ENCODE peak calls at places on chromosomes 13 and 19, in nine cellular contexts. One of them, this sample, is unnamed.

GRCh38 chr13:46926856-46927625 is 30.2 kb upstream of the HTR2A start:
- DNase-seq in keratinocyte: no peak
- DNase-seq in skeletal muscle cell: peak
- DNase-seq in T-helper 2 cell: no peak
- DNase-seq in mucosa of gallbladder: no peak
- DNase-seq in effector memory CD4-positive, alpha-beta T cell: no peak
- DNase-seq in GM12865: no peak
- DNase-seq in NCI-H1092: no peak
- DNase-seq in stimulated activated CD8-positive, alpha-beta memory T cell treated with anti-CD3 and anti-CD28 coated beads, Interleukin-12 subunit alpha, Interleukin-12 subunit beta, amount 100 ng/mL, for 4 hours: no peak
- DNase-seq in this sample: no peak

GRCh38 chr13:33219926-33220325 is 65.6 kb downstream of the STARD13 start:
- DNase-seq in keratinocyte: no peak
- DNase-seq in skeletal muscle cell: no peak
- DNase-seq in T-helper 2 cell: no peak
- DNase-seq in mucosa of gallbladder: no peak
- DNase-seq in effector memory CD4-positive, alpha-beta T cell: no peak
- DNase-seq in GM12865: no peak
- DNase-seq in NCI-H1092: no peak
- DNase-seq in stimulated activated CD8-positive, alpha-beta memory T cell treated with anti-CD3 and anti-CD28 coated beads, Interleukin-12 subunit alpha, Interleukin-12 subunit beta, amount 100 ng/mL, for 4 hours: no peak
- DNase-seq in this sample: no peak

GRCh38 chr19:34120846-34121639 is 51.3 kb upstream of the LSM14A start:
- DNase-seq in keratinocyte: no peak
- DNase-seq in skeletal muscle cell: peak
- DNase-seq in T-helper 2 cell: peak
- DNase-seq in mucosa of gallbladder: no peak
- DNase-seq in effector memory CD4-positive, alpha-beta T cell: peak
- DNase-seq in GM12865: peak
- DNase-seq in NCI-H1092: no peak
- DNase-seq in stimulated activated CD8-positive, alpha-beta memory T cell treated with anti-CD3 and anti-CD28 coated beads, Interleukin-12 subunit alpha, Interleukin-12 subunit beta, amount 100 ng/mL, for 4 hours: no peak
- DNase-seq in this sample: peak

GRCh38 chr13:98207411-98207810 is 30.3 kb upstream of the RNF113B start:
- DNase-seq in keratinocyte: no peak
- DNase-seq in skeletal muscle cell: no peak
- DNase-seq in T-helper 2 cell: no peak
- DNase-seq in mucosa of gallbladder: no peak
- DNase-seq in effector memory CD4-positive, alpha-beta T cell: no peak
- DNase-seq in GM12865: no peak
- DNase-seq in NCI-H1092: no peak
- DNase-seq in stimulated activated CD8-positive, alpha-beta memory T cell treated with anti-CD3 and anti-CD28 coated beads, Interleukin-12 subunit alpha, Interleukin-12 subunit beta, amount 100 ng/mL, for 4 hours: no peak
- DNase-seq in this sample: no peak

GRCh38 chr13:98416408-98416807 is 160.5 kb downstream of the STK24 start:
- DNase-seq in keratinocyte: no peak
- DNase-seq in skeletal muscle cell: no peak
- DNase-seq in T-helper 2 cell: no peak
- DNase-seq in mucosa of gallbladder: peak
- DNase-seq in effector memory CD4-positive, alpha-beta T cell: no peak
- DNase-seq in GM12865: no peak
- DNase-seq in NCI-H1092: peak
- DNase-seq in stimulated activated CD8-positive, alpha-beta memory T cell treated with anti-CD3 and anti-CD28 coated beads, Interleukin-12 subunit alpha, Interleukin-12 subunit beta, amount 100 ng/mL, for 4 hours: no peak
- DNase-seq in this sample: no peak

GRCh38 chr19:35975608-35976214 is 19.3 kb upstream of the SDHAF1 start:
- DNase-seq in keratinocyte: no peak
- DNase-seq in skeletal muscle cell: no peak
- DNase-seq in T-helper 2 cell: peak
- DNase-seq in mucosa of gallbladder: no peak
- DNase-seq in effector memory CD4-positive, alpha-beta T cell: no peak
- DNase-seq in GM12865: no peak
- DNase-seq in NCI-H1092: no peak
- DNase-seq in stimulated activated CD8-positive, alpha-beta memory T cell treated with anti-CD3 and anti-CD28 coated beads, Interleukin-12 subunit alpha, Interleukin-12 subunit beta, amount 100 ng/mL, for 4 hours: no peak
- DNase-seq in this sample: no peak

GRCh38 chr13:78319101-78319627 is 284.2 kb downstream of the POU4F1 start:
- DNase-seq in keratinocyte: no peak
- DNase-seq in skeletal muscle cell: no peak
- DNase-seq in T-helper 2 cell: no peak
- DNase-seq in mucosa of gallbladder: no peak
- DNase-seq in effector memory CD4-positive, alpha-beta T cell: no peak
- DNase-seq in GM12865: no peak
- DNase-seq in NCI-H1092: no peak
- DNase-seq in stimulated activated CD8-positive, alpha-beta memory T cell treated with anti-CD3 and anti-CD28 coated beads, Interleukin-12 subunit alpha, Interleukin-12 subunit beta, amount 100 ng/mL, for 4 hours: no peak
- DNase-seq in this sample: no peak

GRCh38 chr13:42654760-42655159 is 80.8 kb downstream of the TNFSF11 start:
- DNase-seq in keratinocyte: no peak
- DNase-seq in skeletal muscle cell: peak
- DNase-seq in T-helper 2 cell: no peak
- DNase-seq in mucosa of gallbladder: no peak
- DNase-seq in effector memory CD4-positive, alpha-beta T cell: no peak
- DNase-seq in GM12865: no peak
- DNase-seq in NCI-H1092: no peak
- DNase-seq in stimulated activated CD8-positive, alpha-beta memory T cell treated with anti-CD3 and anti-CD28 coated beads, Interleukin-12 subunit alpha, Interleukin-12 subunit beta, amount 100 ng/mL, for 4 hours: no peak
- DNase-seq in this sample: no peak

GRCh38 chr13:38045278-38046048 is 175.9 kb upstream of the TRPC4 start:
- DNase-seq in keratinocyte: peak
- DNase-seq in skeletal muscle cell: no peak
- DNase-seq in T-helper 2 cell: no peak
- DNase-seq in mucosa of gallbladder: no peak
- DNase-seq in effector memory CD4-positive, alpha-beta T cell: no peak
- DNase-seq in GM12865: peak
- DNase-seq in NCI-H1092: no peak
- DNase-seq in stimulated activated CD8-positive, alpha-beta memory T cell treated with anti-CD3 and anti-CD28 coated beads, Interleukin-12 subunit alpha, Interleukin-12 subunit beta, amount 100 ng/mL, for 4 hours: no peak
- DNase-seq in this sample: no peak